ENCODE peak calls at places on chromosomes 13 and 19, in four cellular contexts. One of them, this sample, is unnamed.

GRCh38 chr13:44322928-44323327 is 50.7 kb upstream of the SERP2 start:
- DNase-seq in RWPE1: no peak
- DNase-seq in B cell: no peak
- DNase-seq in endodermal cell: no peak
- DNase-seq in this sample: no peak

GRCh38 chr13:73303858-73304257 is 245.1 kb downstream of the KLF5 start:
- DNase-seq in RWPE1: peak; percentile 48
- DNase-seq in B cell: no peak
- DNase-seq in endodermal cell: peak; percentile 53
- DNase-seq in this sample: no peak

GRCh38 chr13:20721454-20722357 is 18.2 kb downstream of the IL17D start:
- DNase-seq in endodermal cell: peak; percentile 82
- DNase-seq in B cell: peak; percentile 57
- DNase-seq in RWPE1: peak; percentile 49
- DNase-seq in this sample: no peak

GRCh38 chr19:16585808-16586476 is 13.7 kb upstream of the SLC35E1 start:
- DNase-seq in B cell: peak; percentile 72
- DNase-seq in endodermal cell: no peak
- DNase-seq in RWPE1: no peak
- DNase-seq in this sample: no peak

GRCh38 chr13:50911937-50912624 is 2.5 kb downstream of the RNASEH2B start:
- DNase-seq in B cell: peak; percentile 72
- DNase-seq in endodermal cell: peak; percentile 97
- DNase-seq in RWPE1: peak; percentile 74
- DNase-seq in this sample: peak; percentile 89

GRCh38 chr19:42601811-42602443 is 7.2 kb upstream of the CEACAM8 start:
- DNase-seq in endodermal cell: peak; percentile 87
- DNase-seq in B cell: no peak
- DNase-seq in RWPE1: peak; percentile 36
- DNase-seq in this sample: no peak

GRCh38 chr19:45069056-45069455 is 7.2 kb downstream of the ZNF296 start:
- DNase-seq in endodermal cell: peak; percentile 86
- DNase-seq in B cell: no peak
- DNase-seq in RWPE1: peak; percentile 73
- DNase-seq in this sample: no peak

GRCh38 chr19:6092329-6093286 is 17.7 kb downstream of the RFX2 start:
- DNase-seq in RWPE1: peak; percentile 89
- DNase-seq in B cell: no peak
- DNase-seq in endodermal cell: peak; percentile 86
- DNase-seq in this sample: no peak

GRCh38 chr19:1856698-1857603 is 6.4 kb downstream of the KLF16 start:
- DNase-seq in RWPE1: peak; percentile 86
- DNase-seq in endodermal cell: peak; percentile 91
- DNase-seq in B cell: peak; percentile 95
- DNase-seq in this sample: no peak

GRCh38 chr13:25493930-25494707 is 122.3 kb downstream of the ATP8A2 start:
- DNase-seq in endodermal cell: peak; percentile 79
- DNase-seq in RWPE1: no peak
- DNase-seq in B cell: no peak
- DNase-seq in this sample: no peak

GRCh38 chr19:55408320-55408836 is 790 bp upstream of the UBE2S start:
- DNase-seq in endodermal cell: no peak
- DNase-seq in B cell: no peak
- DNase-seq in RWPE1: no peak
- DNase-seq in this sample: no peak

GRCh38 chr19:3281026-3281425 is 56.6 kb downstream of the CELF5 start:
- DNase-seq in endodermal cell: no peak
- DNase-seq in RWPE1: no peak
- DNase-seq in B cell: no peak
- DNase-seq in this sample: no peak

GRCh38 chr19:36093687-36094086 is 17.3 kb upstream of the OVOL3 start:
- DNase-seq in B cell: peak; percentile 2
- DNase-seq in endodermal cell: no peak
- DNase-seq in RWPE1: no peak
- DNase-seq in this sample: no peak

GRCh38 chr19:45879055-45879454 is 6.9 kb downstream of the IRF2BP1 start:
- DNase-seq in B cell: no peak
- DNase-seq in RWPE1: no peak
- DNase-seq in endodermal cell: no peak
- DNase-seq in this sample: no peak

DNA sequence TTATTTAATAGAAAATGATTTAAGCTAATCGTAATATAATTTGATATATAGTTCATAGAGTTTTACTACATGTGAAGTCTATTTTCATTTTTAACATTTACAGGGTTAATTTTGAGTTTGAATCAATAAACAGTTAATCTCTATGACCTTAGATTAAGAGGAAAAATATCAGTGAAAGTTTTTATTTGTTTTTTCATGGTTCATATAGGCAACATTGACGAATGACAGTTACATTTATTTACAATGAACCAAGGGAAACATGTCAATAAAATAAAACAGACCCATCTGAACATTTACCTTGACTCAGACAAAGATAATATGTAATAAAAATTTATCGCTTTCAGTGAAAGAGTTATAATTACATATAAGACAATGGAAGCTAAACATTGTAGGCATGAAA is 346.6 kb upstream of the SLITRK5 start:
- DNase-seq in RWPE1: no peak
- DNase-seq in B cell: no peak
- DNase-seq in endodermal cell: no peak
- DNase-seq in this sample: no peak
- TF ChIP-seq CTCF in RWPE1: no peak
- TF ChIP-seq CTCF in B cell: no peak
- TF ChIP-seq CTCF in endodermal cell: no peak
- TF ChIP-seq CTCF in this sample: no peak

GRCh38 chr13:75365724-75366173 is 116.2 kb downstream of the TBC1D4 start:
- DNase-seq in endodermal cell: no peak
- DNase-seq in B cell: no peak
- DNase-seq in RWPE1: peak; percentile 62
- DNase-seq in this sample: no peak
- TF ChIP-seq CTCF in endodermal cell: peak; percentile 54
- TF ChIP-seq CTCF in B cell: no peak
- TF ChIP-seq CTCF in RWPE1: no peak
- TF ChIP-seq CTCF in this sample: no peak

DNA sequence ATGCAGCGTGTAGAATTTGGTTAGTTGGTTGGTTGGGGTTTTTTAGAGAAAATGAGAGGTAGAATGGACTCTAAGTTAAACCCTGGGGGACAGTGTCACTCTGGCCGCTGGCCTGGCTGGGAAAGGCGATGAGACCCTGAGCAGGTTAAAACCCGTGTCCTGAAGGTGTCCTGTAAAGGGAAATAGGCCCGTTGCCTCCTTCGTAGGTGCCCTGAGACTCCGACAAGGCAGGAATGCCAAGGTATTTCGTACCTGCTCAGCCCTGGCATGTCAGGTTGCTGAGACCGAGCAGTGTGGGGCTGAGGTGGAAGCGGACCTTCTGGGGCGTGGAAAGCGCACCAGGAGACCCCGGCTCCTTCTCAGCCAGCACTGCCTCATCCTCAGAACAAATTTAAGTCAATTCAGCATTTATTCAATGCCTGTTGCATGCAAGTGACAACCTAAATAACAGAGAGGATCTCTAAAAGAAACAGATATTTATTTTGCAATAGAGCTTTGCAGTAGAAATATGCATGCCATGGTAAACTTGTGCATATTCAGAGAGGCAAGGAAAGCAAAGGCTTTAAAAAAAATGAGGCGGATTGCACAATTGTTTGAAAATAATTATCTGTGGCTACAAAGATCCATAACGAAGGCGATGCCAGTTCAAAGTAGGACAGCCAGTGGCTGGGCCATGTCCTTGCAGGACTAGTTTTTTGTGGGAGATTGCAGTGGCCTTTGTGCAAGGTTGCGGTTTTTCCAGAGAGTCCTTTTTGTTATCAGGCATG is 1.4 kb upstream of the RAB20 start:
- DNase-seq in B cell: no peak
- DNase-seq in endodermal cell: peak; percentile 66
- DNase-seq in RWPE1: no peak
- DNase-seq in this sample: no peak
- TF ChIP-seq CTCF in B cell: no peak
- TF ChIP-seq CTCF in endodermal cell: no peak
- TF ChIP-seq CTCF in RWPE1: no peak
- TF ChIP-seq CTCF in this sample: no peak

DNA sequence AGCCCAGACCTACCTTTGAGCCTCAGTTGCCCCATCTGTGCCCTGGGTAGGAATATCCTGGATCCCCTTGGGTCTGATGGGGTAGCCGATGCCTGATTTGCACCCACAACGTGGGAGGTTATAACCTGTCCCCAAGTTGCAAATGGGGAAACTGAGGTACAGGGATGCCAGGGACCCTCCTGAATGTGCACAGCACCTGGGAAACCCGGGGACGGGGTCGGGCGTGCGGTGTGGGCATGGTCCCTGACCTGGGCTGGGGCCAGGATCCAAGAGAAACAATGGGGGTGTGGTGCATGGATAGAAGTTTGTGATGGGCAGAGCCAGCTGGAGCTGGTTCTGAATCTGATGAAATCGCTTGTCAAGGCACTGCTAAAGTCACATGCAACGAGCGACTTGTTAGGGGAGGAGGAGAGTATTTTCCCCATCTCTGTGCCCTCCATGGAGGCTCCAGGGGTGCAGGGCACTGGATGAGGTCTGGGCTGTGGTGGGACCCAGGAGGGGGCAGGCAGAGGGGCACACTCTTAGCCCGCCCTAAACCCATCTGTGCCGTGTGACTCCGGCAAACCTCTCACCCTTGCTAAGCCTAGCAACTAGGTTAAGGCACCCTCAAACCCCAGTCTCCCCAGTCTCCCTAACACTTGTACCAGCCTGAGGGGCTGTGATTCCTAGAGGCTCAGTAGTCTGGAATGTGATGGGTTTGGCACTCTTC is 739 bp downstream of the GDF15 start:
- DNase-seq in RWPE1: peak; percentile 48
- DNase-seq in B cell: no peak
- DNase-seq in endodermal cell: no peak
- DNase-seq in this sample: no peak
- TF ChIP-seq CTCF in RWPE1: no peak
- TF ChIP-seq CTCF in B cell: no peak
- TF ChIP-seq CTCF in endodermal cell: no peak
- TF ChIP-seq CTCF in this sample: no peak

DNA sequence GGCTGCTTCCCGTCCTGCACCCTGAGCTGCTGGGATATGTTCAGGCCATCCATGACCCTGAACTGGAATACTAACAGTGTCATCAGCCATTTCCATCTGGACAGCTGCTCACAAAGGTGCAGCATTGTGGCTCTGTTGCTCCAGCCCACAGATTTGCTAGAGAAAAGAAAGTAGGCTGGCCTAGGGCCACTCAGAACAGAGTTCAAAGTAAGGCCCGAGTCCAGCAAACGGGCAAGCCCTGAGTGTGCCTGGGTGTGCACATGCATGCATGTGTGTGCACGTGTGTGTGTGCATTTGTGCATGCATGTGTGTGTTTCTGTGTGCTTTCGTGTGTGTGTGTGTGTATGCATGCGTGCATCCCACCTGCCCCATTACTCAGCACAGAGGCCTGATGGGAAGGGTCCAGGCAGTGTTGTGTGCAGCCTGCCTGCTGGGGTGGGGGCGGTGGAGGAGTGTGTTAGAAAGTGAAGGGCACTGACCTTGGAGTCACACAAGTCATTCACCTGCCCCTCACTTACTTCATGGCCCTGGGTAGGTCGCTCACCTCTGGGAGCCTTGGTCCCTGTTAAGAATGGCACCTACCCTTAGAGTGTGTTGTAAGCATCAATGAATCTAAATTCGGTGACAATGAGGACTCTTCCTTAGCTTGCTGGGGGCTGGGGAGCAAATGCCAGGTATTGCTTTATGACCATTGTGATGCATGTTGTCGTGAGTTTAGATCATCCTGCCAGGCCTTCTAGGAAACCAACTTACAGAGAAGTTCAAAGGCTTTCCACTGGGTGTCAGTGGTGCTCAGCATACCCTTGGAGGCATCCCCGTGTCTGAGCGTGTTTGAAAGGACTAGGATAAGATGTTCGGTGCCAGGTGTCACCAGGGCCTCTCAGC is 53.2 kb downstream of the GPR12 start:
- DNase-seq in RWPE1: peak; percentile 49
- DNase-seq in endodermal cell: peak; percentile 88
- DNase-seq in B cell: peak; percentile 33
- DNase-seq in this sample: no peak
- TF ChIP-seq CTCF in RWPE1: peak; percentile 32
- TF ChIP-seq CTCF in endodermal cell: peak; percentile 85
- TF ChIP-seq CTCF in B cell: peak; percentile 55
- TF ChIP-seq CTCF in this sample: peak; percentile 59

GRCh38 chr19:39413903-39414608 is 1.6 kb downstream of the PLEKHG2 start:
- DNase-seq in endodermal cell: peak; percentile 80
- DNase-seq in RWPE1: no peak
- DNase-seq in B cell: peak; percentile 30
- DNase-seq in this sample: no peak
- TF ChIP-seq CTCF in endodermal cell: no peak
- TF ChIP-seq CTCF in RWPE1: no peak
- TF ChIP-seq CTCF in B cell: no peak
- TF ChIP-seq CTCF in this sample: no peak

GRCh38 chr13:102948006-102948405 is 102.2 kb downstream of the ERCC5 start:
- DNase-seq in B cell: no peak
- DNase-seq in endodermal cell: no peak
- DNase-seq in RWPE1: no peak
- DNase-seq in this sample: no peak
- TF ChIP-seq CTCF in B cell: no peak
- TF ChIP-seq CTCF in endodermal cell: no peak
- TF ChIP-seq CTCF in RWPE1: no peak
- TF ChIP-seq CTCF in this sample: no peak

GRCh38 chr19:57302727-57303401 is 17.4 kb upstream of the ZNF543 start:
- DNase-seq in RWPE1: no peak
- DNase-seq in B cell: no peak
- DNase-seq in endodermal cell: peak; percentile 66
- DNase-seq in this sample: no peak

GRCh38 chr19:57305056-57305455 is 15.2 kb upstream of the ZNF543 start:
- DNase-seq in endodermal cell: no peak
- DNase-seq in RWPE1: peak; percentile 45
- DNase-seq in B cell: no peak
- DNase-seq in this sample: no peak

GRCh38 chr19:57302020-57302465 is 18.2 kb upstream of the ZNF543 start:
- DNase-seq in endodermal cell: no peak
- DNase-seq in B cell: no peak
- DNase-seq in RWPE1: peak; percentile 91
- DNase-seq in this sample: no peak
- TF ChIP-seq CTCF in endodermal cell: no peak
- TF ChIP-seq CTCF in B cell: no peak
- TF ChIP-seq CTCF in RWPE1: no peak
- TF ChIP-seq CTCF in this sample: no peak

DNA sequence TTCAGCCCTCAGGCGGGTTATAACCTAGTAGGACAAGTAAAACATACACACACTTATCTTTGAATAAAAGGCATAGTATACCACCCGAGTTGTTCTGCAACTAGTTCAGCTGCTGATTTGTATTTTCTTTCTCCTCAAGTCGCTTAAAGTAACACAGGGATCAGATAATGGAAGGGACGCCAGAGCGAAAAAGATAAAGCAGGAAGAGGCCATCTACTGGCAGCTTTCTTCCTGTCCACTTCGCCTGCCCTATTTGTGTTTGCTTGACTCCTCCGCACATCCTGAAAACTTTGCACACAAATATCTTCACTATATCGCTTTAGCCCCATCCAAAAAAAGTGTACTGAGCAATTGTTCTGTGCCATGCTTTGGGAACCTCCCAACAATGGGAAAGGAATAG is 238.0 kb upstream of the SOX21 start:
- DNase-seq in endodermal cell: peak; percentile 72
- DNase-seq in RWPE1: no peak
- DNase-seq in B cell: no peak
- DNase-seq in this sample: no peak
- TF ChIP-seq CTCF in endodermal cell: peak; percentile 77
- TF ChIP-seq CTCF in RWPE1: no peak
- TF ChIP-seq CTCF in B cell: no peak
- TF ChIP-seq CTCF in this sample: no peak